ENCODE peak calls at places on chromosome 18, in five cellular contexts. G is HepG2, U is HCT116, V is A549, K is Panc1. X is an unnamed sample.

GRCh38 chr18:9647496-9648323 is 33.4 kb upstream of the PPP4R1 start:
- DNase-seq in G (peak; percentile 54), V (peak; percentile 79), U (no peak), K (no peak), X (peak; percentile 35)

GRCh38 chr18:3114026-3114425 is 101.1 kb upstream of the LPIN2 start:
- DNase-seq in V (no peak), G (no peak), K (no peak), U (no peak), X (no peak)

GRCh38 chr18:30970201-30970816 is 72.2 kb downstream of the DSC3 start:
- DNase-seq in G (peak; percentile 31), V (peak; percentile 44), U (peak; percentile 63), K (no peak), X (peak; percentile 28)

GRCh38 chr18:74533666-74534065 is 634 bp upstream of the CNDP1 start:
- DNase-seq in U (no peak), K (no peak), V (no peak), G (no peak), X (no peak)

GRCh38 chr18:74836296-74837139 is 238.8 kb downstream of the ZNF407 start:
- DNase-seq in K (no peak), G (peak; percentile 72), V (peak; percentile 9), U (no peak), X (no peak)

GRCh38 chr18:48864876-48865275 is 85.9 kb downstream of the SMAD7 start:
- DNase-seq in U (no peak), K (no peak), G (no peak), V (no peak), X (no peak)

GRCh38 chr18:28504100-28504499 is 327.2 kb upstream of the CDH2 start:
- DNase-seq in V (no peak), G (no peak), U (no peak), K (no peak), X (no peak)

GRCh38 chr18:70384181-70384790 is 95.4 kb downstream of the SOCS6 start:
- DNase-seq in K (peak; percentile 73), U (peak; percentile 92), G (peak; percentile 72), V (peak; percentile 91), X (no peak)

GRCh38 chr18:11849845-11850747 is 1.1 kb upstream of the CHMP1B start:
- DNase-seq in U (peak; percentile 68), K (no peak), V (peak; percentile 86), G (peak; percentile 76), X (peak; percentile 66)

GRCh38 chr18:35267809-35268208 is 22.2 kb downstream of the ZSCAN30 start:
- DNase-seq in K (no peak), V (no peak), G (no peak), U (no peak), X (no peak)

GRCh38 chr18:50083708-50084107 is 111.2 kb downstream of the MYO5B start:
- DNase-seq in U (no peak), V (no peak), K (no peak), G (no peak), X (no peak)

GRCh38 chr18:29250843-29251242 is 1073.9 kb upstream of the CDH2 start:
- DNase-seq in U (no peak), V (no peak), G (no peak), K (no peak), X (no peak)

GRCh38 chr18:9779630-9780029 is 71.5 kb downstream of the RAB31 start:
- DNase-seq in K (no peak), U (no peak), V (peak; percentile 63), G (peak; percentile 57), X (peak; percentile 93)

GRCh38 chr18:8045890-8046289 is 478.8 kb downstream of the PTPRM start:
- DNase-seq in G (no peak), V (no peak), K (no peak), U (peak; percentile 15), X (no peak)

GRCh38 chr18:13566941-13567762 is 159.2 kb downstream of the FAM210A start:
- DNase-seq in V (no peak), U (no peak), K (no peak), G (no peak), X (peak; percentile 57)

GRCh38 chr18:22490429-22490846 is 72.7 kb upstream of the CTAGE1 start:
- DNase-seq in K (no peak), V (peak; percentile 12), G (peak; percentile 79), U (no peak), X (no peak)

GRCh38 chr18:5478261-5478660 is 65.5 kb downstream of the EPB41L3 start:
- DNase-seq in G (no peak), K (no peak), U (no peak), V (no peak), X (no peak)

GRCh38 chr18:57027190-57027708 is 119.6 kb upstream of the BOD1L2 start:
- DNase-seq in G (no peak), K (no peak), V (no peak), U (no peak), X (no peak)

GRCh38 chr18:8357320-8357719 is 251.9 kb upstream of the RAB12 start:
- DNase-seq in G (no peak), V (no peak), U (no peak), K (no peak), X (no peak)

GRCh38 chr18:46916551-46917107 is 678 bp downstream of the PIAS2 start:
- DNase-seq in K (no peak), G (peak; percentile 17), U (no peak), V (peak; percentile 14), X (peak; percentile 47)

GRCh38 chr18:23938046-23938756 is 76.4 kb upstream of the TTC39C start:
- DNase-seq in U (no peak), V (no peak), G (no peak), K (no peak), X (no peak)

GRCh38 chr18:42412896-42413295 is 457.9 kb downstream of the PIK3C3 start:
- DNase-seq in V (peak; percentile 1), U (no peak), K (no peak), G (peak; percentile 12), X (no peak)
- H3K27ac ChIP-seq in V (no peak overlapping the region), U (no peak overlapping the region), K (no peak overlapping the region), G (no peak overlapping the region), X (no peak overlapping the region)

GRCh38 chr18:61154866-61155265 is 178.4 kb upstream of the CDH20 start:
- DNase-seq in G (no peak), V (no peak), K (no peak), U (no peak), X (no peak)
- TF ChIP-seq REST in G (no peak), V (no peak), K (no peak), U (no peak), X (no peak)

DNA sequence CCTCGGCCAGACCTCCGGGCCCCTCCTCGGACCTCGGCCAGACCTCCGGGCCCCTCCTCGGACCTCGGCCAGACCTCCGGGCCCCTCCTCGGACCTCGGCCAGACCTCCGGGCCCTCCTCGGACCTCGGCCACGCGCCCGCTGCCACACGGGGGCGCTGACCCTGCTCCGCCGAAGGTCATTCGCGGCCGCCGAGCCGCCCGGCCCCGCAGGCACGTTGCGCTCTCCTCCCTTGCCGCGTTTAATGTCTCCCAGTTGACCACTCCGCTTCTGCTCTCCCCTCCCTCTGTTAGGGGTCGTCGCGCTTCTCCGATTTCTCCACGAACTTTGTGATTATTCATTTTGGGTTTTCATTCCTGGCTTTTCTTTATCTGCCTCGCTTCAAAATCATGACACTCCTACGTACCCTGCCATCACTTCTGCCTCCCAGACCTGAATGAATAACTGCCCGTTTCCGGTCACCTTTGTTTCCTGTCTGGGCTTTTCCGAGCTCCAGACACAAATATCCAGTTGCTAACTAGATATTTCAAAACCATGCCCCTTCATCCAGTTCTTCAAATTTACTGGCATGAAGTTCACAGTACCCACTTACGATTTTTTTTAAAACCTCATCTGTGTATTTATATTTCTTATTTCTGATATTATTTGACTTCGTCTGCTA is 14.8 kb upstream of the COLEC12 start:
- DNase-seq in U (no peak), V (no peak), G (no peak), K (no peak), X (no peak)
- TF ChIP-seq CTCF in U (no peak), V (no peak), G (no peak), K (no peak), X (no peak)

GRCh38 chr18:41783879-41784278 is 171.2 kb upstream of the PIK3C3 start:
- DNase-seq in V (no peak), U (no peak), K (no peak), G (no peak), X (no peak)

DNA sequence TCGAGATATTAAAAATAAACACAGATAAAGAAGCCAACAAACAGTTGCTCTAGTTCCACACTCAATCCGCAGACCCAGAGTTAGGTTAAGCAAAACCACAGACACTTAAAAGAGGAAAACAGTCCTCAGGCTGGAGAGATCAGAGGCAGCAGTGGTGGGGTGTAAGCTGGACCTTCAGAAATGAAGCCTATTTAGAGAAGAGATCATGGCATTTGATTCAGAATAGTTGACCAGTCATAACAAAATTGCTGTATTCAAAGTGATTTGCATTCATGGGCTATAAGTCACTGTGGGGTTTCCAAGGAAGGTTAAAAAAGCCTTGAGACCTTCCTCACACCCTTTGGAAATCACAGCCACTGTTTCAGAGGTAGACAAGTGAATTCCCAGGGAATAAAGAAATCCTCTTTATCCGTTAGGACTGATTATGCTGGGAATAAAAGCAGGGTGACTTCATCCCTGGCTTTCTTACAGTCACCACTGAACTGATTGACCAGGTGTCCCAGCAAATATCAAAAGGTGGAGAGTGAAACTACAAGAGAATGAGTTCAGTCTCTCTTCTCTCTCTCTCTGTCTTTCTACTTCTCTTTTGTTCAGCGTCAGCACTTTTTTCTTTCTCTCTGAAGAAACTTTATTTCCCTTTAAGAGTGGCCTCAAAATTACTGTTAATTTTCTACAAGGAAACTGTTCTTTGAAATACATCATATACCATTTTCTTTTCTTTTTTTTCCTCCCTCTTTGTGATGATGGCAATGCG is 171.8 kb upstream of the PIK3C3 start:
- DNase-seq in V (no peak), K (no peak), U (no peak), G (no peak), X (no peak)
- H3K27ac ChIP-seq in V (no peak overlapping the region), K (no peak overlapping the region), U (no peak overlapping the region), G (no peak overlapping the region), X (no peak overlapping the region)

GRCh38 chr18:79489900-79490592 is 94.3 kb downstream of the NFATC1 start:
- DNase-seq in G (no peak), V (no peak), K (no peak), U (no peak), X (no peak)

GRCh38 chr18:79488311-79489047 is 92.7 kb downstream of the NFATC1 start:
- DNase-seq in V (no peak), K (no peak), G (no peak), U (no peak), X (no peak)

GRCh38 chr18:79487198-79488165 is 91.8 kb downstream of the NFATC1 start:
- DNase-seq in K (no peak), G (no peak), V (no peak), U (no peak), X (no peak)

GRCh38 chr18:79490593-79491551 is 95.1 kb downstream of the NFATC1 start:
- DNase-seq in K (no peak), U (no peak), G (no peak), V (no peak), X (no peak)

DNA sequence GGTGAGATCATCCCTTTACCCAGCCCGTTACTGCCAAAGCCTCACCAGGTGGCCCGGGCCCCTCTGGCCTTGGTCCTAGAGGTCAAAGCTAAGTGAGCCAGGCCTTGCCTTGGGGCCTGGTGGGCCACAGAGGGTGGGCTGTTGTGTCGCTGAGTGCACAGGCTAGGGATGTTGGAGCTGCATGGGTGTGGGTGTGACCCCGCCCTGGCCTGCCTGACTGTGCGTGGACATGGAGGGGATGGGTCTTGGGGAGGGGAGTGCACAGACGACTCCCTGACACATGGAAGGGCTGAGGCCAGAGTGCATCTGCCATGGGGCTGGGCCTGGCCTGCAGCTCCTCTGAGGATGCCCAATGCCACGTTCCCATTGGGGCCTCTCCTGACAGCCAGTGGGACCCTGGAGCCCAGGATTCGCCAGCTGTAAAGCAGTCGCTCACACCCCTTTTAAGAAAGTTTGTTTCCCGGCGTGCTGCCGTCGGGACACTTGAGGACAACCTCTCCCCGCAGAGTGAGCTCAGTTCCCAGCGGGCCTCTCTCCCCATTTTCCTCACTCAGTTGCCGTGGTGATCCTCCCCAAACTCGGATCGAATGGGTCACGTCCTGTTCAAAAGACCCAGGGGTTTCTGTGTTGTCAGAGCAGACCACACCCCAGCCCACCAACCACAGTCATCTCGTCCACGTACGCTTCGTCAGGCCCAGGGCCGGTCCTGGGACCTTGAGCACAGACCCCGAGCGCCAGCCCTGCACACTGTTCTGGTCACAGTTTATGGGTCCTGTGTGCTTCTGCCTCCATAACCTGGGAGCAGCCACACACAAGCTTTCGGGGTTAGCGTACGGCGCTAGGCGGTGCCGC is 93.5 kb downstream of the NFATC1 start:
- DNase-seq in G (no peak), U (no peak), K (no peak), V (no peak), X (no peak)
- TF ChIP-seq REST in G (no peak), U (no peak), K (no peak), V (no peak), X (no peak)